ENCODE peak calls at places on chromosomes 16 and 17, in six cellular contexts. A, T, Z, P, D and H are unnamed samples. For H3K4me1, the result is how much of the 10 kb centered on the place peaks cover.

GRCh38 chr16:8634991-8635736 is 13.7 kb downstream of the METTL22 start:
- DNase-seq in A (no peak), T (peak), Z (peak), P (no peak), D (no peak), H (no peak)

GRCh38 chr16:28494141-28494851 is at the start of gene APOBR:
- DNase-seq in A (no peak), T (no peak), Z (no peak), P (no peak), D (peak), H (peak)

GRCh38 chr16:85112364-85112763 is at the start of gene CIBAR2:
- DNase-seq in A (no peak), T (no peak), Z (peak), P (no peak), D (no peak), H (no peak)

GRCh38 chr16:23504453-23505179 is 5.7 kb downstream of the GGA2 start:
- DNase-seq in A (peak), T (peak), Z (peak), P (peak), D (peak), H (peak)

GRCh38 chr16:50684823-50685455 is 3.8 kb upstream of the SNX20 start:
- DNase-seq in A (peak), T (no peak), Z (no peak), P (no peak), D (no peak), H (peak)

GRCh38 chr16:30446203-30446595 is 525 bp upstream of the SEPHS2 start:
- DNase-seq in A (no peak), T (no peak), Z (no peak), P (no peak), D (no peak), H (no peak)

GRCh38 chr17:9517396-9517795 is 58.2 kb downstream of the STX8 start:
- DNase-seq in A (no peak), T (no peak), Z (no peak), P (no peak), D (no peak), H (no peak)

GRCh38 chr16:30805370-30806169 is 18.6 kb upstream of the ZNF629 start:
- DNase-seq in A (peak), T (peak), Z (peak), P (peak), D (peak), H (peak)

GRCh38 chr17:35801583-35802224 is 6.3 kb upstream of the MMP28 start:
- DNase-seq in A (peak), T (peak), Z (no peak), P (peak), D (no peak), H (peak)

GRCh38 chr17:42536372-42537155 is 523 bp downstream of the NAGLU start:
- DNase-seq in A (peak), T (peak), Z (no peak), P (peak), D (peak), H (peak)

GRCh38 chr16:641326-642188 is at the start of gene MCRIP2:
- DNase-seq in A (peak), T (peak), Z (peak), P (peak), D (peak), H (peak)

GRCh38 chr16:29232811-29233704 is 173.5 kb downstream of the NPIPB11 start:
- DNase-seq in A (peak), T (no peak), Z (no peak), P (no peak), D (no peak), H (no peak)

GRCh38 chr16:49592507-49593422 is 219.2 kb downstream of the C16orf78 start:
- DNase-seq in A (peak), T (peak), Z (peak), P (no peak), D (no peak), H (no peak)

GRCh38 chr17:77724876-77725615 is 233.5 kb upstream of the TNRC6C start:
- DNase-seq in A (no peak), T (no peak), Z (no peak), P (no peak), D (no peak), H (no peak)

GRCh38 chr17:56583772-56584171 is 9.7 kb upstream of the NOG start:
- DNase-seq in A (no peak), T (no peak), Z (no peak), P (no peak), D (no peak), H (no peak)

GRCh38 chr17:38685485-38685884 is 10.7 kb upstream of the EPOP start:
- DNase-seq in A (no peak), T (no peak), Z (no peak), P (peak), D (no peak), H (peak)

GRCh38 chr16:19860146-19861030 is 24.3 kb downstream of the GPRC5B start:
- DNase-seq in A (no peak), T (no peak), Z (no peak), P (no peak), D (no peak), H (peak)

GRCh38 chr17:36182176-36183000 is 6.0 kb upstream of the TBC1D3B start:
- DNase-seq in A (no peak), T (peak), Z (no peak), P (peak), D (no peak), H (peak)

GRCh38 chr17:29124135-29124930 is 55.9 kb downstream of the MYO18A start:
- DNase-seq in A (no peak), T (peak), Z (no peak), P (no peak), D (peak), H (peak)

GRCh38 chr16:66365588-66365987 is 903 bp upstream of the CDH5 start:
- DNase-seq in A (peak), T (peak), Z (no peak), P (peak), D (no peak), H (no peak)

GRCh38 chr17:27459433-27459832 is 3.2 kb downstream of the KSR1 start:
- DNase-seq in A (no peak), T (no peak), Z (no peak), P (no peak), D (no peak), H (no peak)

GRCh38 chr17:74715144-74715543 is 2.4 kb upstream of the CD300LF start:
- DNase-seq in A (no peak), T (no peak), Z (no peak), P (no peak), D (peak), H (no peak)

GRCh38 chr16:53061701-53062159 is 6.9 kb downstream of the CHD9 start:
- DNase-seq in A (no peak), T (no peak), Z (no peak), P (no peak), D (peak), H (peak)

GRCh38 chr17:37717627-37718382 is 27.1 kb downstream of the HNF1B start:
- DNase-seq in A (no peak), T (peak), Z (no peak), P (no peak), D (peak), H (no peak)

DNA sequence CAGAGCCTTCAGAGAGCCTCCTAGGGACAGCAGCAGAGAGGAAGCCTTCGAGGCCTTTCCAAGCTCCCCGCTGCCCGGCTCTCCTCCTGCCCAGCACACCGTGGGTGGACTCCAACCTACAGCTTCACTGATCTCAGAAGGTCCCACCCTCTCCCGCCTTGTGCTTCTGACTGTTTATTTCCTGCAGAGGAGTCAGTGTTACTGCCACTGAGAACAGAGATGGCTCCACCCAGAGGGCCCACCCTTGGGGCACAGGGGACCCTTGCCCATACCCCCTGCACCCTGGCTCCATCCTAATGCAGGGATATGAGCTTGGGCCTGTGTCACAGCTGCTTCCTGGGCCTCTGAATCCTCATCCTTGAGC is 52.8 kb upstream of the TOB1 start:
- DNase-seq in A (no peak), T (peak), Z (no peak), P (no peak), D (no peak), H (no peak)
- H3K4me1 ChIP-seq in A (under half), T (under half), Z (half or more), P (under half), D (under half), H (under half)

GRCh38 chr17:7582401-7583252 is 1.0 kb upstream of the MPDU1 start:
- DNase-seq in A (peak), T (no peak), Z (no peak), P (peak), D (peak), H (peak)
- H3K4me1 ChIP-seq in A (under half), T (under half), Z (under half), P (under half), D (under half), H (under half)

DNA sequence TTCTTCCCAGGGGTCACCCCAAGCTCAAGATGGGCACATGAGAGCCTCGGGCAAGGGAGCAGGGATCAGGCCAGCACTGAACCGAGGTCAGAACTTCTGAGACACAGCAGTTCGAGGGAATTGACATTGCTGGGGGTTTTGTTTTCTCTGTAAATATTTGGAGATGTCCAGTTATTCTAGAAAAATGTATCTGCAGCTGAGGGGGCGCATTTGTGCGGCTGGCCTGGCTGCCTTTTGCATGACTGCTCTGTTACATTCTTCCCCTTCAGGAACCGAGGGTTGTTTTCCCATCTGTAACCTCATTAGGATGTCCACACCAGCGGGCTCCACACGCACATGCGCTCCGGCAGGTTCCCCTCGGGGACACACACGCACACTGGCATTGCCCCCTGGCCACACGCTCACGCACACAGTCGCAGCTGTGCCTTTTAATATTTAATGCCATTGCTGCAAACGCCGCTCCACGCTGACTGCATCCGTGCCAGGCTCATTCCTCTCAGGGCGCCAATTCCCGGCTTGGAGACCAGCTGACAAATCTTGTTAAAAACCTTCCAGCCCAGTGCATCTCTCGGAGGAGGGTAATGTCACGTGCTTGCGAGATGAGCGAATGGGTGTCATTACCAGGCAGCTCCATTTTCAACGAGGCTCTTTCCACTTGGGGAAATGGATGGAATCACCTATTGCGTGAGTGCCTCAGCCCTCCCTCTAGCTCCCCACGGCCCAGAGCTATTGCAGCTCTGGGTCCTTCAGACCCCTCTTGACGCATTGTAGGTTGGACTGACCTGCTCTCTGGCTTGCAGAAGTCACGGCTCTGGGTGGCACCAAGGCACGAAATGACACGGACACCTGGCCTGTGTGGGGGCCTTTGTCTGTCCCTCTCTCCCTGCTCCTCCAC is 13.2 kb downstream of the CCR7 start:
- DNase-seq in A (peak), T (peak), Z (no peak), P (no peak), D (peak), H (peak)
- H3K4me1 ChIP-seq in A (under half), T (half or more), Z (under half), P (under half), D (half or more), H (under half)

GRCh38 chr16:67448580-67448979 is 17.7 kb downstream of the HSD11B2 start:
- DNase-seq in A (no peak), T (no peak), Z (no peak), P (no peak), D (no peak), H (no peak)
- H3K4me1 ChIP-seq in A (under half), T (under half), Z (under half), P (under half), D (under half), H (under half)

DNA sequence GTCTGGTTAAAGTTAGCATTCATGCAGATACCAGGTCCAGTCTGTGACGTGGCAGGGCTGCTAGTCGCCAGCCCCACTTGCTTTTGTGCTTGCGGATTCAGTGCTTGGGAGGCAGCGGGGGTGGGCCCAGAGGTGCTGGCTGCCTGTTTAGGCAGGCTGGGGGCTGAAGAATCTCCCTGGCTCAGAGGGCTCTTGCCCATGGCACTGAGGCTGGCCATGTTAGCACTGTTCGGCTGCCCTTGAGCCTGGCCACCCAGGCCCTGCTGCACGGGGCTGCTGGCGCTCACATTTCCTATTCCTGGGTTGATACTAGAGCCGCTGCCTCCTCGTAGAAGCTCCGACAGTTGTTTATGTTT is 30.0 kb downstream of the CREBBP start:
- DNase-seq in A (no peak), T (no peak), Z (no peak), P (no peak), D (no peak), H (no peak)
- H3K4me1 ChIP-seq in A (under half), T (under half), Z (under half), P (under half), D (under half), H (under half)

DNA sequence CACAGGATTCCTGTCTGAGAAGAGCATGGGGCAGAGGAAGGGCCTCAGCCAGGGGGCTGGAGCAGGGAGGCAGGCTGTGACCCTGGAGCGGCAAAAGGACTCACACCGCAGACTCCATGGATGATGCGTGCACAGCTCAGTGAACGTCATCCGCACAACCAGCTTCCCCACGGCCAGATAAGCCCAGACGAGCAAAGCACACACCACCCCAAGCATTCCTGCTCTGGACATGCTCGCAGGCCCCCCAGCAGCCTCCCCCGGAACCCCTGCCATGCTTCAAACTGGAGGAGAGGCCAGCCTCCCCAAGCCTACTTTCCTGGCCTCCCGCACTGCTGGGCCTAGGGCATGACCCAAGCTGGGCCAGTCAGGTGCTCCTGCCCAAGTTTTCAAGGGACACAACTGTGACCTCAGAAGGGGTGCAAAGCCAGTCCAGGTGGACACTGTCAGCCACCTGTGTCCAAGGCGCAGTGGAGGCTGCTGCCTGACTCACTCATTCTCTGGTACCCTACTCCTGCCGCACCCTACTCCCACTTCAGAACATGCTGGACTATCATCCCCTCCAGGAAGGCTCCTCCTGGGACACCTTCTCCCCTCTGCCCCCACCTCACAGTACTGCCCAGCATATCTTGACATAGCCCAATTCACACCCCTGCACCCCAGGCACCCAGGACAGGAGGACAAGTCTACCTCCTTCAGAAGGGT is 4.8 kb downstream of the BCAR1 start:
- DNase-seq in A (no peak), T (no peak), Z (no peak), P (no peak), D (no peak), H (no peak)
- H3K4me1 ChIP-seq in A (under half), T (half or more), Z (half or more), P (half or more), D (half or more), H (under half)

DNA sequence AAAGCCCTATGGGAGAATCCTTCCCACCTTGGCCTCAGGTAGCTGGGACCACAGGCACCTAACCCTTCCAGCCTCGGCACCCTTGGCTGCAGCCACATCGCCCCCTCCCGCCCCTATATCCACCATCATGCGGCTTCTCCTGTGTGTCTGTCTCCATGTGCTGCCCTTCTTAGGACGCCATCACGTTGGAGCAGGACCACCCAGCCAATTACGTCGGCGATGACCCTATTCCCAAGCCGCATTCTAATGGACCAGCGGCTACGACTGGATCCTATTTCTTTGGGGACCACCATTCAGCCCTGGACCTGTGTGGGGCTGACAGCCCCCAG is 3.3 kb upstream of the CCDC57 start:
- DNase-seq in A (no peak), T (no peak), Z (no peak), P (no peak), D (no peak), H (no peak)
- H3K4me1 ChIP-seq in A (under half), T (under half), Z (under half), P (under half), D (under half), H (under half)

DNA sequence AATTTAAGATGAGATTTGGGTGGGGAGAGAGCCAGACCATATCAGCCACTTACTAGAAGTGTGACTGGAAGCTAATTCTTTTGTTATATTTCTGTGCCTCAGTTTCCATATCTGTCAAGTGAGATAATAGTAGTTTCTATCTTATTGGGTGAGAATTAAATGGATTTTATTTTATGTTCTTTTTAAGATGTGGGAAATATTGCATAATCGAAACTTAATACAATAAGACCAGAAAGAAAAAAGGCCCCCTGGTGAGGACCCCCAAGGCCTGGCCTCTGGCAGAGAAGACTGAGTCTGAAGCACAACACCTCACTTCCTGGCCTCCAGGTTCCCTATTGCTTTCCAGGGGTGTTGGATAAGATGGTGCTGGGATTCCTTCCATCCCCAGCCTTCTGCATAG is 13.7 kb downstream of the PLCG2 start:
- DNase-seq in A (no peak), T (no peak), Z (no peak), P (no peak), D (no peak), H (no peak)
- H3K4me1 ChIP-seq in A (under half), T (under half), Z (under half), P (under half), D (under half), H (under half)

GRCh38 chr16:79800016-79800608 is 199.6 kb upstream of the MAF start:
- DNase-seq in A (no peak), T (no peak), Z (no peak), P (no peak), D (no peak), H (no peak)
- H3K4me1 ChIP-seq in A (under half), T (under half), Z (under half), P (under half), D (under half), H (under half)

GRCh38 chr16:24990803-24991202 is 24.4 kb downstream of the ARHGAP17 start:
- DNase-seq in A (no peak), T (no peak), Z (no peak), P (no peak), D (no peak), H (no peak)

GRCh38 chr16:24988593-24989338 is 26.4 kb downstream of the ARHGAP17 start:
- DNase-seq in A (no peak), T (peak), Z (no peak), P (no peak), D (no peak), H (no peak)

GRCh38 chr16:24992696-24993095 is 22.5 kb downstream of the ARHGAP17 start:
- DNase-seq in A (no peak), T (no peak), Z (no peak), P (no peak), D (no peak), H (no peak)

GRCh38 chr16:24989417-24989978 is 25.7 kb downstream of the ARHGAP17 start:
- DNase-seq in A (no peak), T (no peak), Z (no peak), P (no peak), D (no peak), H (no peak)

GRCh38 chr16:24991349-24991748 is 23.8 kb downstream of the ARHGAP17 start:
- DNase-seq in A (no peak), T (no peak), Z (no peak), P (no peak), D (no peak), H (no peak)
- H3K4me1 ChIP-seq in A (under half), T (half or more), Z (under half), P (under half), D (under half), H (under half)